ENCODE peak calls at places on chromosomes 12 and 14, in five cellular contexts. O is astrocyte of the spinal cord, R is pancreas, V is cardiac fibroblast, Q is heart right ventricle. H is an unnamed sample.

GRCh38 chr14:77026166-77026929 is 2.2 kb downstream of the IRF2BPL start:
- DNase-seq in O (peak), R (no peak), V (peak), Q (peak), H (no peak)

GRCh38 chr14:52974406-52974805 is 23.6 kb upstream of the FERMT2 start:
- DNase-seq in O (no peak), R (no peak), V (no peak), Q (no peak), H (no peak)

GRCh38 chr12:79844693-79845092 is 90.2 kb downstream of the PPP1R12A start:
- DNase-seq in O (peak), R (no peak), V (peak), Q (no peak), H (no peak)

GRCh38 chr14:60381909-60382308 is 104.0 kb downstream of the C14orf39 start:
- DNase-seq in O (no peak), R (no peak), V (no peak), Q (no peak), H (no peak)

GRCh38 chr14:22314183-22314820 is 274.7 kb downstream of the DAD1 start:
- DNase-seq in O (peak), R (no peak), V (peak), Q (no peak), H (no peak)

GRCh38 chr12:58395056-58395455 is 453.7 kb downstream of the ATP23 start:
- DNase-seq in O (peak), R (no peak), V (no peak), Q (no peak), H (no peak)

GRCh38 chr14:52835122-52835903 is 43.9 kb upstream of the GNPNAT1 start:
- DNase-seq in O (peak), R (no peak), V (peak), Q (no peak), H (no peak)

GRCh38 chr14:31934767-31935266 is 142.3 kb upstream of the ARHGAP5 start:
- DNase-seq in O (peak), R (no peak), V (peak), Q (no peak), H (no peak)

GRCh38 chr12:2745655-2746054 is 49.1 kb upstream of the FKBP4 start:
- DNase-seq in O (no peak), R (no peak), V (no peak), Q (no peak), H (no peak)

GRCh38 chr14:100692859-100693558 is 33.7 kb upstream of the DLK1 start:
- DNase-seq in O (peak), R (no peak), V (peak), Q (no peak), H (no peak)

GRCh38 chr12:26748741-26749431 is 84.1 kb downstream of the ITPR2 start:
- DNase-seq in O (peak), R (no peak), V (peak), Q (no peak), H (no peak)

GRCh38 chr14:78405071-78405856 is 235.1 kb downstream of the NRXN3 start:
- DNase-seq in O (no peak), R (no peak), V (no peak), Q (no peak), H (no peak)

GRCh38 chr14:97073622-97074021 is 276.4 kb downstream of the VRK1 start:
- DNase-seq in O (no peak), R (no peak), V (no peak), Q (no peak), H (no peak)

GRCh38 chr14:24806061-24806678 is 172.2 kb upstream of the GZMB start:
- DNase-seq in O (peak), R (peak), V (peak), Q (peak), H (no peak)

GRCh38 chr14:100283984-100284881 is 22.0 kb downstream of the SLC25A29 start:
- DNase-seq in O (no peak), R (no peak), V (no peak), Q (no peak), H (no peak)

GRCh38 chr12:79373896-79374499 is 316.8 kb downstream of the PAWR start:
- DNase-seq in O (peak), R (no peak), V (peak), Q (no peak), H (no peak)

GRCh38 chr14:68819260-68819691 is 26.4 kb upstream of the ZFP36L1 start:
- DNase-seq in O (peak), R (no peak), V (peak), Q (no peak), H (no peak)

GRCh38 chr12:78120866-78121590 is 290.3 kb downstream of the NAV3 start:
- DNase-seq in O (peak), R (no peak), V (peak), Q (no peak), H (no peak)

GRCh38 chr14:35366048-35366428 is 38.5 kb downstream of the NFKBIA start:
- DNase-seq in O (peak), R (no peak), V (no peak), Q (no peak), H (no peak)

GRCh38 chr12:51218607-51219161 is 822 bp upstream of the POU6F1 start:
- DNase-seq in O (no peak), R (peak), V (no peak), Q (no peak), H (no peak)
- TF ChIP-seq CTCF in O (no peak), R (no peak), V (no peak), Q (no peak), H (no peak)

DNA sequence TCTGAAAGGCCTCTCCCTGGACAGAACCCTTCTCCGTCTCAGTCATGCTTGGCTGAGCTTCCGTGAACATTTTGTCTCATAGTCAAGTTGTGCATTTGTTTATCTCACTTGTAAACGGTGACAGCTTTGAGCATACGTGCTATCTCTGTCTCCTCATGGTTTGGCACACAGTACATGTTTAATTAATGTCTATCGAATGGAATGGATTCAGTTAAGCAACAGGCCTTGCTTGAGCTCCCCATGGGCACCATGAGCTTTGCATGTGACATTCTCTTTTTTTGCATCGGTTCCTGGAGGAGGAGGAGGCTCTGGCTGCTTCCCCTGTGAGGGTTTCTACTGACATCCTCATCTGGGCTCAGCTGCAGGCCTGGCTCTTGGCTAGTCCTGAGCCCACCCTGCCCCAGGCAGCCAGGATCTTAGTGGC is 80.0 kb downstream of the PRIMA1 start:
- DNase-seq in O (no peak), R (no peak), V (no peak), Q (no peak), H (no peak)
- TF ChIP-seq CTCF in O (no peak), R (no peak), V (no peak), Q (no peak), H (no peak)

GRCh38 chr12:54572881-54573280 is 15.6 kb downstream of the PPP1R1A start:
- DNase-seq in O (no peak), R (no peak), V (no peak), Q (no peak), H (no peak)

GRCh38 chr12:54569995-54570531 is 18.4 kb downstream of the PPP1R1A start:
- DNase-seq in O (no peak), R (no peak), V (no peak), Q (no peak), H (no peak)

GRCh38 chr12:54569072-54569471 is 19.4 kb downstream of the PPP1R1A start:
- DNase-seq in O (no peak), R (no peak), V (no peak), Q (no peak), H (no peak)

GRCh38 chr12:54571857-54572195 is 16.6 kb downstream of the PPP1R1A start:
- DNase-seq in O (no peak), R (no peak), V (no peak), Q (no peak), H (no peak)

DNA sequence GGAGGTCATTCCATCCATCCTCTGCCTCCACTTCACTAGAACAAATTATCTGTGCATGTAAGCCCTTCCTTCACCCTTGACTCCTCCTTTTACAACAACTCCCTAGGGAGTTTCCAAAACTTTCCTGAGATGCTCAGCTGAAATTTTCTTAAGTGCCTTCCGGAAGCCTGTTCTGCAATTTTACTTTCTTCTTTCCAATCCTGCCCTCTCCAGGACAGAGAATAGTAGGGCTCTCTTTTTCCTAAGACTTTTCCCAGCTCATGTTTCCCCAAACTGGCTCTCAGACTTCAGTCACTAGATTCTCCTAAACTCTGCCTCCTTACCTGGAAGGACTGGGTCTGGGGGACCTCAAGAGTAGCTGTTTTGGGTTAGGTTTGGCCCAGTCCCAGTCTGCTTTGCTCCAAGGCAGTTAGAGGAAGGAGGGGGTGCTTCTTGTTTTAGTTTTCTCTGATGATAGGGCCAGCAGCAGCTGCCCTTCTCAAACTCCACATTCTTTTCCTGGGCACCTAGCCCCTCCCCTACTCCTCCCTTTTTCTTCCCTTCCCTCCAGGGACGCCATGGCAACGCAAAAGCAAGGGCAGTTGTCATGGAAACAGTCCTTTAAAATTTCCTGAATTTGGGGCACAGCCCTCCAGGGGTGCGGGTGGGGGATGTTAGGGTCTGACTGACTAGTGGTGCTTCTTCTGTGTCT is 17.1 kb downstream of the PPP1R1A start:
- DNase-seq in O (no peak), R (no peak), V (peak), Q (no peak), H (no peak)
- TF ChIP-seq CTCF in O (no peak), R (no peak), V (no peak), Q (no peak), H (no peak)

GRCh38 chr14:86781111-86781510 is 1211.9 kb downstream of the GALC start:
- DNase-seq in O (no peak), R (no peak), V (no peak), Q (no peak), H (no peak)
- TF ChIP-seq CTCF in O (no peak), R (no peak), V (no peak), Q (no peak), H (no peak)

GRCh38 chr14:93789366-93790130 is 1.3 kb upstream of the PRIMA1 start:
- DNase-seq in O (no peak), R (no peak), V (no peak), Q (no peak), H (no peak)
- TF ChIP-seq CTCF in O (no peak), R (no peak), V (no peak), Q (no peak), H (no peak)

GRCh38 chr12:15979096-15980091 is 68.3 kb downstream of the DERA start:
- DNase-seq in O (peak), R (no peak), V (peak), Q (no peak), H (no peak)
- TF ChIP-seq CTCF in O (peak), R (peak), V (peak), Q (peak), H (no peak)

GRCh38 chr14:88562532-88562830 is 356 bp upstream of the ZC3H14 start:
- DNase-seq in O (no peak), R (no peak), V (no peak), Q (no peak), H (no peak)

GRCh38 chr14:88565427-88565826 is 2.6 kb downstream of the ZC3H14 start:
- DNase-seq in O (no peak), R (no peak), V (no peak), Q (no peak), H (no peak)

GRCh38 chr14:88559852-88560251 is 3.0 kb upstream of the ZC3H14 start:
- DNase-seq in O (peak), R (no peak), V (peak), Q (no peak), H (no peak)

GRCh38 chr14:88563845-88564244 is 1.0 kb downstream of the ZC3H14 start:
- DNase-seq in O (no peak), R (no peak), V (no peak), Q (no peak), H (no peak)

DNA sequence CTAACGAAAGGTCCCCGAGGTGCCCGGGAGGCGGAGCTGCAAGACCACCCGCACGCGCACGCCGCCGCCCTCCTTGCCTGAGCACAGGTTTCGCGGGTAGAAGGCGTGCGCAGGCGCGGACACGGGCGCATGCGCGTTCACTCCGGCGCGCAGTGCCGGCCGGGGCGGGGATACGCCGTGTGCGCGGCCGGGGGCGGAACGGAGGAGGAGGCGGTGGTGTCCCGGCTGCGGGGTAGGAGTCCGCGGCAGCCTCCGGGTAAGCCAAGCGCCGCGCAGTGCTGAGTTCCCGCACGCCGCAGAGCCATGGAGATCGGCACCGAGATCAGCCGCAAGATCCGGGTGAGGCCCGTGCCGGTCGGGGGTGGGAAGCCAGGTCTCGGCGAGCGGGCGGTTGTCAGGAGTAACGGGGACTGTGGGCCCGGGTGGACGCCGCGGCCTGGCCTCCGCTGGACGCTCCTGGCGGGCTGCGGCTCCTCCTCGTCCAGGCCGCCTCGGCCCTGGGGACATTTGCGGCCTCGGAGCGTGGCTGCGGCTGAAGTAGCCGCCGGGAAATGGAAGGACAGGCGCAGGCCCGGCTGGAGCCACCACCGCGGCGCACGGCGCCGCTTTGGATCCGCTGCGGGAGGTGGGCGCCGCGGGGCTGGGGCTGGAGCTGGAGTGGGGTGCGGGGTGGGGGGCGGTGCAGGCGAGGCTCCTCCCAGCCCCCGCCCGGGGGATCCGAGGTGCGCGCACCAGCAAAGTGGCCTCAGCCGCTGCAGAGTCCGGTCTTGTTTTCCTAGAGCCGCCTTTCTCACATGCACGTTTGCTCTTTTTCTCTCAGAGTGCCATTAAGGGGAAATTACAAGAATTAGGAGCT is at the start of gene ZC3H14:
- DNase-seq in O (peak), R (peak), V (peak), Q (peak), H (peak)
- TF ChIP-seq CTCF in O (no peak), R (no peak), V (no peak), Q (no peak), H (no peak)

GRCh38 chr14:19878029-19878642 is 3.2 kb downstream of the OR4K2 start:
- DNase-seq in O (no peak), R (no peak), V (no peak), Q (no peak), H (no peak)
- TF ChIP-seq CTCF in O (peak), R (peak), V (peak), Q (peak), H (no peak)

GRCh38 chr12:124498870-124499753 is 68.3 kb downstream of the NCOR2 start:
- DNase-seq in O (peak), R (no peak), V (peak), Q (peak), H (no peak)
- TF ChIP-seq CTCF in O (peak), R (no peak), V (peak), Q (no peak), H (no peak)

H was measured in activated B cell treated with CpG ODN at 0.5 μM for 24 hours.